ENCODE peak calls at places on chromosomes 11 and 22, in nine cellular contexts. D, C, I, O, J, B, E, G and R are unnamed samples.
A peak's percentile ranks its signal among the peaks of the same experiment; 100 is the strongest.

GRCh38 chr11:65710424-65710823 is 1.6 kb upstream of the KAT5 start:
- DNase-seq in D (no peak), C (no peak), I (no peak), O (peak; percentile 39), J (no peak), B (no peak), E (no peak), G (no peak), R (no peak)

GRCh38 chr22:19108807-19109197 is 13.4 kb downstream of the DGCR2 start:
- DNase-seq in D (no peak), C (no peak), I (no peak), O (no peak), J (no peak), B (no peak), E (peak; percentile 64), G (no peak), R (no peak)

GRCh38 chr11:1757861-1758610 is 5.7 kb downstream of the CTSD start:
- DNase-seq in D (no peak), C (peak; percentile 45), I (no peak), O (no peak), J (no peak), B (no peak), E (no peak), G (no peak), R (no peak)

GRCh38 chr11:119155733-119156492 is 7.1 kb downstream of the ABCG4 start:
- DNase-seq in D (peak; percentile 22), C (no peak), I (no peak), O (peak; percentile 12), J (no peak), B (no peak), E (no peak), G (no peak), R (no peak)

GRCh38 chr11:77299528-77299993 is 1.9 kb downstream of the GDPD4 start:
- DNase-seq in D (no peak), C (no peak), I (no peak), O (peak; percentile 10), J (no peak), B (no peak), E (peak; percentile 98), G (no peak), R (no peak)

GRCh38 chr11:71212871-71213559 is 39.4 kb downstream of the SHANK2 start:
- DNase-seq in D (no peak), C (no peak), I (no peak), O (no peak), J (no peak), B (no peak), E (no peak), G (peak; percentile 25), R (no peak)

GRCh38 chr11:65927904-65928397 is 8.7 kb downstream of the DRAP1 start:
- DNase-seq in D (no peak), C (peak; percentile 59), I (no peak), O (no peak), J (no peak), B (no peak), E (no peak), G (no peak), R (peak; percentile 55)

GRCh38 chr22:46801331-46801811 is 38.9 kb downstream of the TBC1D22A start:
- DNase-seq in D (no peak), C (no peak), I (no peak), O (no peak), J (no peak), B (no peak), E (no peak), G (no peak), R (no peak)